ENCODE peak calls at places on chromosome 15, in five cellular contexts. B is K562, E is SK-N-SH, G is H1, A is GM12878. O is an unnamed sample. For H3K9me3, the result is how much of the 10 kb centered on the place peaks cover.

GRCh38 chr15:65212097-65212496 is 824 bp upstream of the CILP start:
- DNase-seq in B (peak), E (peak), G (peak), A (no peak), O (peak)

GRCh38 chr15:69468241-69469121 is 15.9 kb downstream of the RPLP1 start:
- DNase-seq in B (peak), E (peak), G (peak), A (no peak), O (no peak)

GRCh38 chr15:44662478-44663409 is 718 bp downstream of the SPG11 start:
- DNase-seq in B (peak), E (peak), G (no peak), A (peak), O (peak)

GRCh38 chr15:52150043-52150825 is 37.7 kb upstream of the BCL2L10 start:
- DNase-seq in B (no peak), E (no peak), G (peak), A (no peak), O (no peak)

GRCh38 chr15:80850941-80851451 is 71.8 kb downstream of the CEMIP start:
- DNase-seq in B (no peak), E (no peak), G (no peak), A (no peak), O (peak)

GRCh38 chr15:55703873-55704285 is 39.1 kb downstream of the PRTG start:
- DNase-seq in B (no peak), E (no peak), G (no peak), A (peak), O (no peak)

GRCh38 chr15:78024141-78024567 is 53.4 kb downstream of the TBC1D2B start:
- DNase-seq in B (no peak), E (no peak), G (no peak), A (no peak), O (no peak)

GRCh38 chr15:33031324-33031736 is 163.2 kb downstream of the FMN1 start:
- DNase-seq in B (no peak), E (no peak), G (no peak), A (no peak), O (no peak)

GRCh38 chr15:58355352-58355964 is 76.3 kb upstream of the LIPC start:
- DNase-seq in B (no peak), E (no peak), G (no peak), A (no peak), O (no peak)

GRCh38 chr15:56968821-56969220 is 50.4 kb downstream of the TCF12 start:
- DNase-seq in B (no peak), E (no peak), G (no peak), A (no peak), O (peak)

GRCh38 chr15:71374607-71375352 is 259.5 kb downstream of the THSD4 start:
- DNase-seq in B (no peak), E (no peak), G (no peak), A (no peak), O (no peak)

GRCh38 chr15:77045985-77046384 is 24.9 kb downstream of the TSPAN3 start:
- DNase-seq in B (no peak), E (no peak), G (no peak), A (no peak), O (no peak)

GRCh38 chr15:49435201-49435600 is 12.2 kb downstream of the FGF7 start:
- DNase-seq in B (no peak), E (no peak), G (no peak), A (no peak), O (no peak)

GRCh38 chr15:70054884-70055387 is 42.8 kb downstream of the TLE3 start:
- DNase-seq in B (no peak), E (no peak), G (no peak), A (no peak), O (no peak)

GRCh38 chr15:34847598-34847997 is 52.2 kb upstream of the ACTC1 start:
- DNase-seq in B (no peak), E (no peak), G (no peak), A (no peak), O (no peak)

GRCh38 chr15:73368301-73369072 is at the start of gene HCN4:
- DNase-seq in B (no peak), E (peak), G (peak), A (no peak), O (no peak)
- H3K9me3 ChIP-seq in B (under half), E (under half), G (under half), A (under half), O (under half)

DNA sequence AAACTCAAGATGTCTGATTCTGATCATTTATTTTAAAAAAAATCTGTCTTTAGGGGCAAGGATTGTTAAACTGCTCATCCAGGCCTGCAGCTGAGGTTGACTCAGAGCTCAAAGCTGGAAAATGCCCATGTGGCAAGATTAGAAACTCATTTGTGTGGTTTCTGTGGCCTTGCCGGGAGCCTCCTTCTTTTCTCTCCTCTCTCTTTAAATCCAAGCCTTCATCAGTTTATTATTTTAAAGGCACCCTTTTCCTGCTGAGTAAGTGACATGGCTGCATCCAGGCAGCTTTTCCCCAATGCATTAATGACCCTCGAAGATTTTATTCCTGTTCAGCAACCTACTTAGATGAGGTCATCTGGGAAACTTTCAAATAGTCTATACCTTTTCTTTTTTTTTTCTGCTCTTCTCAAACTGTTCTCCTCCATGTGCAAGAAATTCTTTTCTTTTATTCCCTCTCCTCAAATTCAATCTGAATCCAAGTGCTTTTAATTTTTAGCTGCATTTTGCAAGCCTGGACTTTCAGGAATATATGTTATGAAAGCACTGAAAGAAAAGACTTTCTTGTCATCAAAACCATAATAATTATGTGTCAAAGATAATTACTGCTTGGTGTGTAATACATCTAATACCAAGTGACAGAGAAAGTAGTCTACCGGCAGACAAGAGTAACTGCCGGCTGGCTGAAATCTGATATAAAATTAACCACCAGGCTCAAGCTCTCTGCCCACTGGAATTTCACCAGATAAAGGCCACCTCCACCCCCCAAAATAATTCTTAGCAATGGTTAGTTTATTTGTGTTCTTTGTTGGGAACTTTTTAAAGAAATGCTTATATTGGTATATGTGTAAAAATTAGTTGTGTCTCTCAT is 221.1 kb upstream of the CDIN1 start:
- DNase-seq in B (no peak), E (no peak), G (no peak), A (no peak), O (no peak)
- TF ChIP-seq GABPA in B (no peak), E (no peak), G (no peak), A (no peak), O (no peak)

DNA sequence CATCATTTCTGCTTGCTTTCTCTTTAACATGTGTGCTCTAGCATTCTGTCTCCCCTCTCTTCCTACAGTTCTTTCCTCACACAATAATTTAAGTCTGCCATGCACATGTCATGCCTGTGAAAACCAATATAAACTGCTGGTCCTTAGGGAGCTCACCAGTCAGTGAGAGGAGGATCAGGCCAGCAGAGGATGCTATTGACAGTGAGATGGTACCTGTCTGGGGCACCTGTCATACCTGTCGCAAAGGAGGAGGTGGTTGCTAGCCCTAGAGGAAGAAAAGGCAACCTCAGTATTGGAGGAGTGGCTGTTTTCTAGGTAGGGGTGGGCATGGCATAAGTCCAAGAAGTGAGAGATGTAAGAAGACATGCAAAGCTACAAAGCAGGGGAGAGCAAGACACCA is 194.6 kb downstream of the GABRG3 start:
- DNase-seq in B (no peak), E (no peak), G (no peak), A (no peak), O (no peak)
- H3K9me3 ChIP-seq in B (under half), E (under half), G (under half), A (under half), O (under half)

GRCh38 chr15:66608159-66608558 is 42.4 kb upstream of the LCTL start:
- DNase-seq in B (no peak), E (no peak), G (no peak), A (no peak), O (no peak)

GRCh38 chr15:66600240-66600627 is 34.4 kb upstream of the LCTL start:
- DNase-seq in B (no peak), E (no peak), G (no peak), A (no peak), O (no peak)

GRCh38 chr15:66601521-66601920 is 35.7 kb upstream of the LCTL start:
- DNase-seq in B (no peak), E (no peak), G (no peak), A (no peak), O (no peak)

GRCh38 chr15:66599536-66600239 is 33.9 kb upstream of the LCTL start:
- DNase-seq in B (no peak), E (no peak), G (no peak), A (no peak), O (no peak)

GRCh38 chr15:66603301-66604179 is 37.7 kb upstream of the LCTL start:
- DNase-seq in B (peak), E (peak), G (peak), A (no peak), O (peak)
- TF ChIP-seq GABPA in B (no peak), E (no peak), G (no peak), A (no peak), O (no peak)